ENCODE peak calls at places on chromosome 12, in six cellular contexts. One of them, this sample, is unnamed.

GRCh38 chr12:38904932-38905479 is 385 bp downstream of the CPNE8 start:
- DNase-seq in BJ: peak; percentile 51
- DNase-seq in cardiac muscle cell: no peak
- DNase-seq in NT2/D1: peak; percentile 62
- DNase-seq in upper lobe of right lung: peak; percentile 91
- DNase-seq in astrocyte: peak; percentile 72
- DNase-seq in this sample: no peak

GRCh38 chr12:115000038-115000437 is 316.1 kb upstream of the TBX3 start:
- DNase-seq in BJ: no peak
- DNase-seq in astrocyte: peak; percentile 69
- DNase-seq in cardiac muscle cell: peak; percentile 5
- DNase-seq in NT2/D1: peak; percentile 30
- DNase-seq in upper lobe of right lung: no peak
- DNase-seq in this sample: no peak

GRCh38 chr12:60070541-60070940 is 474.7 kb downstream of the SLC16A7 start:
- DNase-seq in astrocyte: peak; percentile 16
- DNase-seq in BJ: no peak
- DNase-seq in NT2/D1: no peak
- DNase-seq in cardiac muscle cell: no peak
- DNase-seq in upper lobe of right lung: no peak
- DNase-seq in this sample: no peak

GRCh38 chr12:66236969-66237368 is 48.0 kb downstream of the IRAK3 start:
- DNase-seq in cardiac muscle cell: no peak
- DNase-seq in NT2/D1: no peak
- DNase-seq in astrocyte: no peak
- DNase-seq in upper lobe of right lung: no peak
- DNase-seq in BJ: no peak
- DNase-seq in this sample: no peak

GRCh38 chr12:116592116-116592637 is 33.0 kb downstream of the MAP1LC3B2 start:
- DNase-seq in cardiac muscle cell: no peak
- DNase-seq in upper lobe of right lung: peak; percentile 83
- DNase-seq in astrocyte: no peak
- DNase-seq in BJ: no peak
- DNase-seq in NT2/D1: no peak
- DNase-seq in this sample: no peak

GRCh38 chr12:94725375-94726168 is 75.2 kb upstream of the TMCC3 start:
- DNase-seq in NT2/D1: no peak
- DNase-seq in upper lobe of right lung: no peak
- DNase-seq in cardiac muscle cell: peak; percentile 17
- DNase-seq in BJ: no peak
- DNase-seq in astrocyte: peak; percentile 20
- DNase-seq in this sample: no peak

GRCh38 chr12:5166976-5167375 is 123.3 kb downstream of the KCNA5 start:
- DNase-seq in cardiac muscle cell: no peak
- DNase-seq in upper lobe of right lung: no peak
- DNase-seq in NT2/D1: peak; percentile 30
- DNase-seq in astrocyte: peak; percentile 98
- DNase-seq in BJ: peak; percentile 91
- DNase-seq in this sample: no peak

GRCh38 chr12:89253483-89253882 is 98.8 kb downstream of the DUSP6 start:
- DNase-seq in astrocyte: no peak
- DNase-seq in NT2/D1: no peak
- DNase-seq in BJ: no peak
- DNase-seq in upper lobe of right lung: no peak
- DNase-seq in cardiac muscle cell: no peak
- DNase-seq in this sample: no peak

GRCh38 chr12:112645586-112645985 is 146.0 kb upstream of the RPH3A start:
- DNase-seq in astrocyte: no peak
- DNase-seq in NT2/D1: no peak
- DNase-seq in upper lobe of right lung: no peak
- DNase-seq in BJ: no peak
- DNase-seq in cardiac muscle cell: no peak
- DNase-seq in this sample: no peak

GRCh38 chr12:105048315-105048714 is 35.9 kb downstream of the ALDH1L2 start:
- DNase-seq in astrocyte: no peak
- DNase-seq in upper lobe of right lung: no peak
- DNase-seq in BJ: no peak
- DNase-seq in NT2/D1: no peak
- DNase-seq in cardiac muscle cell: no peak
- DNase-seq in this sample: no peak

GRCh38 chr12:75087656-75088055 is 122.0 kb downstream of the KCNC2 start:
- DNase-seq in cardiac muscle cell: peak; percentile 14
- DNase-seq in NT2/D1: no peak
- DNase-seq in BJ: no peak
- DNase-seq in astrocyte: no peak
- DNase-seq in upper lobe of right lung: no peak
- DNase-seq in this sample: no peak

GRCh38 chr12:101490286-101490920 is 15.3 kb downstream of the SPIC start:
- DNase-seq in BJ: no peak
- DNase-seq in astrocyte: no peak
- DNase-seq in NT2/D1: peak; percentile 67
- DNase-seq in upper lobe of right lung: no peak
- DNase-seq in cardiac muscle cell: peak; percentile 56
- DNase-seq in this sample: no peak

GRCh38 chr12:50400104-50400637 is 514 bp upstream of the LARP4 start:
- DNase-seq in astrocyte: no peak
- DNase-seq in upper lobe of right lung: no peak
- DNase-seq in cardiac muscle cell: no peak
- DNase-seq in BJ: no peak
- DNase-seq in NT2/D1: no peak
- DNase-seq in this sample: no peak

GRCh38 chr12:49088932-49089330 is 5.7 kb downstream of the DHH start:
- DNase-seq in upper lobe of right lung: no peak
- DNase-seq in cardiac muscle cell: no peak
- DNase-seq in BJ: no peak
- DNase-seq in astrocyte: no peak
- DNase-seq in NT2/D1: no peak
- DNase-seq in this sample: no peak

GRCh38 chr12:103727638-103728037 is 113.4 kb downstream of the NT5DC3 start:
- DNase-seq in BJ: no peak
- DNase-seq in upper lobe of right lung: no peak
- DNase-seq in cardiac muscle cell: no peak
- DNase-seq in NT2/D1: no peak
- DNase-seq in astrocyte: no peak
- DNase-seq in this sample: no peak

GRCh38 chr12:49936895-49937294 is 13.6 kb upstream of the AQP2 start:
- DNase-seq in NT2/D1: no peak
- DNase-seq in upper lobe of right lung: no peak
- DNase-seq in BJ: no peak
- DNase-seq in cardiac muscle cell: no peak
- DNase-seq in astrocyte: no peak
- DNase-seq in this sample: no peak

GRCh38 chr12:116508145-116509121 is 50.7 kb upstream of the MAP1LC3B2 start:
- DNase-seq in NT2/D1: no peak
- DNase-seq in upper lobe of right lung: peak; percentile 73
- DNase-seq in astrocyte: no peak
- DNase-seq in cardiac muscle cell: peak; percentile 62
- DNase-seq in BJ: no peak
- DNase-seq in this sample: no peak

GRCh38 chr12:31517994-31518393 is 72.9 kb downstream of the DENND5B start:
- DNase-seq in astrocyte: peak; percentile 26
- DNase-seq in NT2/D1: no peak
- DNase-seq in BJ: no peak
- DNase-seq in upper lobe of right lung: no peak
- DNase-seq in cardiac muscle cell: peak; percentile 7
- DNase-seq in this sample: no peak

GRCh38 chr12:112524676-112525425 is 106.1 kb downstream of the PTPN11 start:
- DNase-seq in cardiac muscle cell: no peak
- DNase-seq in NT2/D1: no peak
- DNase-seq in BJ: no peak
- DNase-seq in upper lobe of right lung: no peak
- DNase-seq in astrocyte: peak; percentile 12
- DNase-seq in this sample: no peak

GRCh38 chr12:79685068-79685467 is 5.7 kb downstream of the PAWR start:
- DNase-seq in BJ: peak; percentile 29
- DNase-seq in cardiac muscle cell: no peak
- DNase-seq in upper lobe of right lung: no peak
- DNase-seq in NT2/D1: no peak
- DNase-seq in astrocyte: peak; percentile 86
- DNase-seq in this sample: no peak

GRCh38 chr12:76265424-76266180 is 82.6 kb downstream of the BBS10 start:
- DNase-seq in NT2/D1: no peak
- DNase-seq in astrocyte: peak; percentile 45
- DNase-seq in upper lobe of right lung: no peak
- DNase-seq in cardiac muscle cell: no peak
- DNase-seq in BJ: no peak
- DNase-seq in this sample: no peak

GRCh38 chr12:6914246-6914947 is at the start of gene ENO2:
- DNase-seq in upper lobe of right lung: peak; percentile 90
- DNase-seq in astrocyte: peak; percentile 33
- DNase-seq in cardiac muscle cell: peak; percentile 80
- DNase-seq in NT2/D1: no peak
- DNase-seq in BJ: no peak
- DNase-seq in this sample: peak; percentile 85

GRCh38 chr12:67354966-67355365 is 85.8 kb downstream of the CAND1 start:
- DNase-seq in BJ: no peak
- DNase-seq in astrocyte: peak; percentile 38
- DNase-seq in upper lobe of right lung: no peak
- DNase-seq in NT2/D1: no peak
- DNase-seq in cardiac muscle cell: no peak
- DNase-seq in this sample: no peak

GRCh38 chr12:47267571-47267970 is 187.8 kb upstream of the AMIGO2 start:
- DNase-seq in upper lobe of right lung: no peak
- DNase-seq in astrocyte: no peak
- DNase-seq in cardiac muscle cell: no peak
- DNase-seq in NT2/D1: no peak
- DNase-seq in BJ: no peak
- DNase-seq in this sample: no peak

GRCh38 chr12:67881565-67881964 is 107.7 kb upstream of the IFNG-AS1 start:
- DNase-seq in cardiac muscle cell: no peak
- DNase-seq in NT2/D1: no peak
- DNase-seq in BJ: no peak
- DNase-seq in astrocyte: no peak
- DNase-seq in upper lobe of right lung: no peak
- DNase-seq in this sample: no peak

GRCh38 chr12:124947013-124947412 is 32.6 kb upstream of the UBC start:
- DNase-seq in cardiac muscle cell: no peak
- DNase-seq in upper lobe of right lung: no peak
- DNase-seq in NT2/D1: no peak
- DNase-seq in astrocyte: no peak
- DNase-seq in BJ: no peak
- DNase-seq in this sample: no peak

GRCh38 chr12:107319536-107320030 is 226.2 kb upstream of the CRY1 start:
- DNase-seq in cardiac muscle cell: peak; percentile 31
- DNase-seq in NT2/D1: no peak
- DNase-seq in astrocyte: no peak
- DNase-seq in upper lobe of right lung: no peak
- DNase-seq in BJ: no peak
- DNase-seq in this sample: peak; percentile 30

GRCh38 chr12:26090853-26091510 is 33.9 kb downstream of the BHLHE41 start:
- DNase-seq in upper lobe of right lung: no peak
- DNase-seq in NT2/D1: no peak
- DNase-seq in cardiac muscle cell: peak; percentile 11
- DNase-seq in astrocyte: peak; percentile 64
- DNase-seq in BJ: no peak
- DNase-seq in this sample: no peak

DNA sequence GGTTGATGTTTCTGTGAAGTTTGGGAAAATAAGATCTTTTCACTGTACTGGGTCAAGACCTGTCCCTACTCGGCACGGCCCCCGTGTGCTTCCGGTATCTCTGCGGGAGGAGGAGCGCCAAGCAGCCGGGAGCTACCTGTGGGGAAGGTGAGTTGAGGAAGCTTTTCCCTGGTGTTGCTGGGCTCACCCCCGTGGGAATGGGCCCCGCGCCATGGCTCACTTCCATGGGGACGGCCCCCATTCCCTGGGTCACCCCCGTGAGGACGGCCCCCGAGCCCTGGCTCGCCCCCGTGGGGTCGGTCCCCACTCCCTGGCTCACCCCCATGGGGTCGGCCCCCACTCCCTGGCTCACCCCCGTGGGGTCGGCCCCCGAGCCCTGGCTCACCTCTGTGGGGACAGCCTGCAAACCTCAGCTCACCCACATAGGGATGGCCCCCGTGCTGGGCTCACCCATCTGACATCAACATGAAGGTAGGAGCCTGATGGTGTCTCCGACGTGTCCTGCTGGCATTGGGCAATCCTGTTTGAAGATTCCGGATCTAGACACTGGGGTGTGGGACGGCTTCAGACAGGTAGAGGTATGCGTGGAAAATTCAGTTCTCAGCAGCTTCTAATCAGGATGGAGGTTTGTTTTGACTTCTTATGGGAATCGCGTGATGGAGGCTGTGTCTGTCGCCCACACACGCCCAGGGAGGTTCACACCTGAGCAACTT is 9.1 kb downstream of the LRCOL1 start:
- DNase-seq in BJ: no peak
- DNase-seq in upper lobe of right lung: no peak
- DNase-seq in cardiac muscle cell: no peak
- DNase-seq in astrocyte: no peak
- DNase-seq in NT2/D1: no peak
- DNase-seq in this sample: no peak
- H3K27me3 ChIP-seq in BJ: peaks cover 25% of the 10 kb centered on the region
- H3K27me3 ChIP-seq in upper lobe of right lung: peaks cover 20% of the 10 kb centered on the region
- H3K27me3 ChIP-seq in cardiac muscle cell: peaks cover 35% of the 10 kb centered on the region
- H3K27me3 ChIP-seq in astrocyte: peaks cover 39% of the 10 kb centered on the region
- H3K27me3 ChIP-seq in NT2/D1: peaks cover 73% of the 10 kb centered on the region
- H3K27me3 ChIP-seq in this sample: no peaks in the 10 kb centered on the region

GRCh38 chr12:51863363-51863920 is 14.9 kb upstream of the FIGNL2 start:
- DNase-seq in BJ: no peak
- DNase-seq in NT2/D1: no peak
- DNase-seq in cardiac muscle cell: no peak
- DNase-seq in upper lobe of right lung: peak; percentile 59
- DNase-seq in astrocyte: no peak
- DNase-seq in this sample: no peak
- H3K4me3 ChIP-seq in BJ: no peak overlapping the region
- H3K4me3 ChIP-seq in NT2/D1: peak overlapping the region; percentile 44
- H3K4me3 ChIP-seq in cardiac muscle cell: peak overlapping the region; percentile 28
- H3K4me3 ChIP-seq in upper lobe of right lung: peak overlapping the region; percentile 28
- H3K4me3 ChIP-seq in astrocyte: no peak overlapping the region
- H3K4me3 ChIP-seq in this sample: no peak overlapping the region

GRCh38 chr12:52248541-52249035 is 15.5 kb downstream of the KRT7 start:
- DNase-seq in BJ: no peak
- DNase-seq in NT2/D1: no peak
- DNase-seq in upper lobe of right lung: no peak
- DNase-seq in cardiac muscle cell: no peak
- DNase-seq in astrocyte: no peak
- DNase-seq in this sample: no peak
- H3K27me3 ChIP-seq in BJ: no peaks in the 10 kb centered on the region
- H3K27me3 ChIP-seq in NT2/D1: no peaks in the 10 kb centered on the region
- H3K27me3 ChIP-seq in upper lobe of right lung: peaks cover 15% of the 10 kb centered on the region
- H3K27me3 ChIP-seq in cardiac muscle cell: peaks cover 91% of the 10 kb centered on the region
- H3K27me3 ChIP-seq in astrocyte: peaks cover 2% of the 10 kb centered on the region
- H3K27me3 ChIP-seq in this sample: no peaks in the 10 kb centered on the region

DNA sequence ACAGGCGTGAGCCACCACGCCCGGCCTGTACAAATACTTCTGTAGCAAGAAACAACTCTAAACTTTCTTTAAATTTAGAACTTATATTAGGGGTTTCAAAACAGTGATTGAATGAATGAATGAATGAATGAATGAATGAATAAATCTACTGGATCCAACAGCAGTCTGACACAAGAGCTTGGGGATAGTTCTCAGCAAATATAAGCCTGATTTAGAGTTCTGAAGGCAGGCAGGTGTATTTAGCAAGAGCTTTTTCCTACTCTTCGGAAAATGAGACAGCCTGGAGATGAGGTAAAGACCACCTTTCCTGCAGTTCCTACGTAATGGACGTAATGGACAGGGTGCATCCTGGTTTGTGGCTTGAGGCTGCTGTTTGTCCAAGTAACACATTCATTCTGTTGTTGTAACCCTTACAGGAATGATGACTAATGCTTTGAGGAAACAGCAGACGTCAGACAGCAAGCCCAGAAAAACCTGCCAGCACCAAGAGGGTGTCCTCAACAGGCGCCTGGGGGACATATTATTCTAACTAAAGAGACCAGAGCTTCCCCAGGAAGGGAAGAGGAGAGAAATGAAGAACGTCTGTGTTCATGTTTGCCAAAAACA is 277.4 kb upstream of the SOX5 start:
- DNase-seq in astrocyte: peak; percentile 97
- DNase-seq in cardiac muscle cell: no peak
- DNase-seq in upper lobe of right lung: no peak
- DNase-seq in NT2/D1: no peak
- DNase-seq in BJ: peak; percentile 4
- DNase-seq in this sample: no peak
- H3K4me3 ChIP-seq in astrocyte: no peak overlapping the region
- H3K4me3 ChIP-seq in cardiac muscle cell: no peak overlapping the region
- H3K4me3 ChIP-seq in upper lobe of right lung: no peak overlapping the region
- H3K4me3 ChIP-seq in NT2/D1: no peak overlapping the region
- H3K4me3 ChIP-seq in BJ: no peak overlapping the region
- H3K4me3 ChIP-seq in this sample: no peak overlapping the region

This sample was measured in naive thymus-derived CD4-positive, alpha-beta T cell.